ENCODE peak calls at places on chromosomes 7 and 10, in four cellular contexts. Q is SK-N-SH, E is GM12878, J is K562. D is an unnamed sample.
A peak's percentile ranks its signal among the peaks of the same experiment; 100 is the strongest.

GRCh38 chr10:100912013-100912608 is 652 bp upstream of the SLF2 start:
- DNase-seq in Q (no peak), E (no peak), J (peak; percentile 30), D (no peak)

GRCh38 chr7:42700376-42701327 is 211.2 kb downstream of the C7orf25 start:
- DNase-seq in Q (no peak), E (no peak), J (no peak), D (no peak)

GRCh38 chr10:130689743-130690626 is 553.8 kb downstream of the GLRX3 start:
- DNase-seq in Q (peak; percentile 64), E (no peak), J (no peak), D (no peak)

GRCh38 chr7:54888067-54888735 is 129.2 kb upstream of the SEC61G start:
- DNase-seq in Q (peak; percentile 73), E (no peak), J (no peak), D (no peak)

GRCh38 chr7:22864301-22864700 is 41.7 kb upstream of the TOMM7 start:
- DNase-seq in Q (no peak), E (no peak), J (no peak), D (no peak)

GRCh38 chr10:83580373-83581012 is 558.8 kb upstream of the GHITM start:
- DNase-seq in Q (peak; percentile 50), E (no peak), J (no peak), D (no peak)

GRCh38 chr10:57880441-57881301 is 387.0 kb downstream of the IPMK start:
- DNase-seq in Q (no peak), E (no peak), J (no peak), D (no peak)

GRCh38 chr7:2522780-2523433 is 3.3 kb downstream of the LFNG start:
- DNase-seq in Q (no peak), E (no peak), J (no peak), D (peak; percentile 71)

GRCh38 chr7:54906963-54907362 is 111.9 kb upstream of the EGFR start:
- DNase-seq in Q (no peak), E (no peak), J (no peak), D (no peak)

GRCh38 chr10:71396084-71396713 is 521 bp upstream of the CDH23 start:
- DNase-seq in Q (peak; percentile 90), E (no peak), J (peak; percentile 59), D (no peak)

GRCh38 chr7:155295511-155295910 is 2.2 kb upstream of the INSIG1 start:
- DNase-seq in Q (no peak), E (no peak), J (no peak), D (no peak)

GRCh38 chr10:49649936-49650723 is 29.3 kb upstream of the C10orf53 start:
- DNase-seq in Q (peak; percentile 3), E (no peak), J (no peak), D (no peak)

GRCh38 chr7:38975944-38976392 is 1.7 kb upstream of the POU6F2 start:
- DNase-seq in Q (peak; percentile 20), E (no peak), J (no peak), D (no peak)

GRCh38 chr10:98748298-98748697 is 301.6 kb upstream of the HPS1 start:
- DNase-seq in Q (peak; percentile 24), E (no peak), J (peak; percentile 37), D (peak; percentile 30)

GRCh38 chr10:13862541-13863233 is 275.9 kb downstream of the PRPF18 start:
- DNase-seq in Q (no peak), E (no peak), J (no peak), D (no peak)

GRCh38 chr7:55557666-55558188 is 14.6 kb downstream of the VOPP1 start:
- DNase-seq in Q (no peak), E (peak; percentile 85), J (peak; percentile 49), D (no peak)

GRCh38 chr10:10233256-10233655 is 784.4 kb upstream of the CELF2 start:
- DNase-seq in Q (no peak), E (no peak), J (no peak), D (no peak)

GRCh38 chr7:12731214-12731656 is 43.8 kb downstream of the ARL4A start:
- DNase-seq in Q (no peak), E (no peak), J (peak; percentile 64), D (no peak)

GRCh38 chr7:102914585-102914984 is 1.8 kb downstream of the LRRC17 start:
- DNase-seq in Q (no peak), E (no peak), J (no peak), D (no peak)

GRCh38 chr7:130421685-130422084 is 19.1 kb downstream of the CEP41 start:
- DNase-seq in Q (no peak), E (no peak), J (no peak), D (no peak)

GRCh38 chr7:98617960-98618418 is 904 bp downstream of the NPTX2 start:
- DNase-seq in Q (peak; percentile 73), E (no peak), J (no peak), D (no peak)

GRCh38 chr10:97428572-97428981 is 2.6 kb downstream of the PGAM1 start:
- DNase-seq in Q (no peak), E (no peak), J (no peak), D (no peak)

GRCh38 chr7:41824284-41824683 is 121.4 kb upstream of the INHBA start:
- DNase-seq in Q (no peak), E (no peak), J (no peak), D (no peak)

GRCh38 chr7:30057741-30058140 is 29.5 kb downstream of the PLEKHA8 start:
- DNase-seq in Q (no peak), E (no peak), J (no peak), D (no peak)

GRCh38 chr10:30784896-30785605 is 155.5 kb upstream of the LYZL2 start:
- DNase-seq in Q (peak; percentile 91), E (no peak), J (no peak), D (no peak)

GRCh38 chr7:150971242-150972048 is 6.7 kb downstream of the KCNH2 start:
- DNase-seq in Q (peak; percentile 90), E (no peak), J (peak; percentile 79), D (no peak)

GRCh38 chr7:80324032-80324431 is 187.8 kb downstream of the GNAT3 start:
- DNase-seq in Q (no peak), E (no peak), J (no peak), D (no peak)

GRCh38 chr10:1211844-1212570 is 155.8 kb downstream of the WDR37 start:
- DNase-seq in Q (peak; percentile 64), E (no peak), J (no peak), D (no peak)

GRCh38 chr7:112371721-112372120 is 78.5 kb upstream of the IFRD1 start:
- DNase-seq in Q (no peak), E (no peak), J (no peak), D (no peak)

GRCh38 chr7:128135275-128136214 is 104.3 kb upstream of the LRRC4 start:
- DNase-seq in Q (peak; percentile 98), E (no peak), J (peak; percentile 95), D (no peak)

GRCh38 chr7:138097064-138097741 is 20.9 kb downstream of the AKR1D1 start:
- DNase-seq in Q (peak; percentile 44), E (no peak), J (peak; percentile 50), D (peak; percentile 79)

GRCh38 chr7:4692055-4692454 is 10.0 kb downstream of the FOXK1 start:
- DNase-seq in Q (no peak), E (no peak), J (no peak), D (no peak)

GRCh38 chr7:119522263-119522662 is 750.7 kb upstream of the KCND2 start:
- DNase-seq in Q (no peak), E (no peak), J (no peak), D (no peak)

GRCh38 chr7:114819629-114820362 is 102.1 kb upstream of the MDFIC start:
- DNase-seq in Q (no peak), E (no peak), J (no peak), D (peak; percentile 4)

GRCh38 chr10:62277946-62278345 is 9.3 kb upstream of the RTKN2 start:
- DNase-seq in Q (no peak), E (no peak), J (no peak), D (no peak)

GRCh38 chr10:60967854-60968484 is 24.0 kb upstream of the RHOBTB1 start:
- DNase-seq in Q (no peak), E (no peak), J (peak; percentile 37), D (no peak)

GRCh38 chr7:4195650-4196049 is 486.4 kb upstream of the FOXK1 start:
- DNase-seq in Q (no peak), E (no peak), J (no peak), D (no peak)

DNA sequence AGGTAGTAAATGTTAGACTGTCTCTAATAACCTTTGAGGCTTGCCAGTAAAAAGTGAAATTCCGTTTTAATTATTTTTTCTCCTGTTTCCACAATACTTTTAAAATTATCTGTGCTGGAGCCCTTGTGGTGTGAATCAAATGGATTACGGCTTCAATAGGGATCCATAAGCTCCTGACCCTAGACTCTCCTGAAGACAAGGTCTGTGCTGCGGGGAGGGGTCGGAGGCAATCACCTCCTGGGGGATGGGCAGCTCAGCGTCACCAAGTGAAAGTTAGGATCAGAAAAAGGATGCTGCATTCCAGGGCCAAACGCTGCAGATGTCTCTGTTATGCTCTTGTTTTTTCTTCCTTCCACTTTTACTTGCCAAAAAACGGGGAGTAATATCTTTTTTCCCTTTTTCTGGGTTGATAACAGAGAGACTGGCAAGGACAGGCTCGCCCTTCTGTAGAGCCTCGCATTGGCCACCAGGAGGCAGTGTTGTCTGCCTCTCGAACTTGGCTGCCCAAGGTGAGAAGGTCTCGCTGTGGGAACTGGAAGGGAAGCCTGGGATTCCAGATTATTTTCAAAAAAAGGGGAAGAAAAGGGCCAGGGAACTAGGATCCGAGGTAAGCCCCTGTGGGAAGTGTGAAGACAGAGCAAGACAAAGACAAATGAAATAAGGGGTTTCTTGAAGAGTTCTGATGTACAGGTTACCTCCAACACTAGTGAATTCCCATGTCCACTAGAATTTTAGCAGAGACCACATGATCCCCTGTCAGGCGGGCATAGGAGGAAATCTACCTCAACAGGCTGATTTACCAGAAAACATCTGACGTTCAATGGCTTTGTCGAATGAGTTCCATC is 621.9 kb downstream of the ACTR3B start:
- DNase-seq in Q (peak; percentile 60), E (no peak), J (peak; percentile 78), D (peak; percentile 28)
- TF ChIP-seq TAF1 in Q (no peak), E (no peak), J (no peak), D (no peak)

DNA sequence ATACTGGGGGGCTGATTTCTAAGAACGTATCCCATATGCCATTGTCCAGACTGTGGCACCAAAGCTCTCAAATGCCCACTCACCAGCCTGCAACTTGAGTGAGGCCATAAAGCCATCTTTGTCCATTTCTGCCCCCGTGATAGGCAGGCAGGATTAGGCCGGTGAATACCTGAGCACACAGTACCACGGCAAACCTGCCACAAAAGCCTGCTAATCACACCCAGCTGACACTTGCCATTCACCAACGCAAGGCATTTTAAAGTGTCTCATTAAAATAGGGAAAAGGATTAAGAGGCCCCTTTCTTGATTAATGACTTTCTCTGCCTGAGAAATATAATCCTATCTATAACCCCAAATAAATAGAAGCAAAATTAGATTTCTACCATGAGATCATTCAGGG is 111.4 kb upstream of the NANOS1 start:
- DNase-seq in Q (no peak), E (no peak), J (no peak), D (no peak)
- TF ChIP-seq SMC3 in Q (no peak), E (no peak), J (no peak), D (no peak)

DNA sequence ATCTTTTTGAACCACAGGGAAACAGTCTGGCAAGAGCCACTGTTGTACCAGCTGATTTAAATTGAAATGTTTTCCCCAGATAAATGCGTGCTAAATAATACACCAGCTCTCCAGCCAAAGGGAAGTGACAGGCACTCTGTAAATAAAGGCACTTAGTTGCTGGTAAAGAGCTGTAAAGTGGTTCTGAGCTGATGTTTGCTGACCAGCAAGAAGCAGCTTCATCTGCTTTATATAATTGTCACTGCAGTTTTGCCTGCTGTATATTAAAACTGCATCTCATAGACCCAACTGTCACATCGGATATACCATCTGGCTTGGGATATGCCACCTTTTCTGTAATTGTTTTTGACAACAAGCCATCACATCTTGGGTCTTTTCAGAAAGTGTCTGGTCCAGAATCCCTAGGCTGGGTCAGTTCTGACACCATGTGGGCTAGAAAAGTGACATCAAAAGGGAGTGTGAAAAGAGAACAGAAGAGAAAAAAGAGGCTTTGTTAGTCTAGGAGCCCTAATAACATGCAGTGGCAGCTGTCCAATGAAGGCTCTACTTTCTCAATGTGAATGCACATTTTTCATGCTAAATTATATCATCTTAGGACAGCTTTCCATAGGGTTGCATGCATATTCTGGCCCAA is 697.6 kb downstream of the KCNMA1 start:
- DNase-seq in Q (peak; percentile 46), E (no peak), J (no peak), D (no peak)
- TF ChIP-seq TAF1 in Q (no peak), E (no peak), J (no peak), D (no peak)

GRCh38 chr7:158013085-158013668 is 574.4 kb downstream of the PTPRN2 start:
- DNase-seq in Q (no peak), E (no peak), J (no peak), D (no peak)
- TF ChIP-seq SMC3 in Q (no peak), E (no peak), J (no peak), D (no peak)

D was measured in HepG2.